ENCODE peak calls at places on chromosomes 2 and 18, in six cellular contexts. One of them, this sample, is unnamed.

GRCh38 chr2:31558401-31559295 is 22.1 kb downstream of the SRD5A2 start:
- DNase-seq in caudate nucleus: no peak
- DNase-seq in psoas muscle: peak
- DNase-seq in body of pancreas: no peak
- DNase-seq in ovary: no peak
- DNase-seq in colonic mucosa: no peak
- DNase-seq in this sample: no peak

GRCh38 chr2:241112592-241112991 is 10.5 kb upstream of the MTERF4 start:
- DNase-seq in caudate nucleus: no peak
- DNase-seq in psoas muscle: no peak
- DNase-seq in body of pancreas: no peak
- DNase-seq in ovary: no peak
- DNase-seq in colonic mucosa: no peak
- DNase-seq in this sample: no peak

GRCh38 chr2:125822746-125823145 is 833.2 kb upstream of the GYPC start:
- DNase-seq in caudate nucleus: no peak
- DNase-seq in psoas muscle: no peak
- DNase-seq in body of pancreas: no peak
- DNase-seq in ovary: no peak
- DNase-seq in colonic mucosa: no peak
- DNase-seq in this sample: no peak

GRCh38 chr2:202377308-202377736 is 1.2 kb downstream of the BMPR2 start:
- DNase-seq in caudate nucleus: peak
- DNase-seq in psoas muscle: peak
- DNase-seq in body of pancreas: peak
- DNase-seq in ovary: peak
- DNase-seq in colonic mucosa: peak
- DNase-seq in this sample: no peak

GRCh38 chr2:140624188-140624587 is 1506.6 kb downstream of the LRP1B start:
- DNase-seq in caudate nucleus: no peak
- DNase-seq in psoas muscle: no peak
- DNase-seq in body of pancreas: no peak
- DNase-seq in ovary: no peak
- DNase-seq in colonic mucosa: no peak
- DNase-seq in this sample: no peak

GRCh38 chr2:200223385-200223784 is 83.1 kb upstream of the SPATS2L start:
- DNase-seq in caudate nucleus: no peak
- DNase-seq in psoas muscle: peak
- DNase-seq in body of pancreas: no peak
- DNase-seq in ovary: no peak
- DNase-seq in colonic mucosa: no peak
- DNase-seq in this sample: no peak

GRCh38 chr2:151357359-151357758 is at the start of gene TNFAIP6:
- DNase-seq in caudate nucleus: no peak
- DNase-seq in psoas muscle: no peak
- DNase-seq in body of pancreas: no peak
- DNase-seq in ovary: no peak
- DNase-seq in colonic mucosa: no peak
- DNase-seq in this sample: no peak

GRCh38 chr2:184767059-184767458 is 168.7 kb downstream of the ZNF804A start:
- DNase-seq in caudate nucleus: no peak
- DNase-seq in psoas muscle: no peak
- DNase-seq in body of pancreas: no peak
- DNase-seq in ovary: no peak
- DNase-seq in colonic mucosa: no peak
- DNase-seq in this sample: no peak

GRCh38 chr2:2826621-2827020 is 495.5 kb upstream of the MYT1L start:
- DNase-seq in caudate nucleus: no peak
- DNase-seq in psoas muscle: no peak
- DNase-seq in body of pancreas: no peak
- DNase-seq in ovary: no peak
- DNase-seq in colonic mucosa: peak
- DNase-seq in this sample: peak

GRCh38 chr18:28045880-28046279 is 131.1 kb downstream of the CDH2 start:
- DNase-seq in caudate nucleus: no peak
- DNase-seq in psoas muscle: no peak
- DNase-seq in body of pancreas: no peak
- DNase-seq in ovary: no peak
- DNase-seq in colonic mucosa: no peak
- DNase-seq in this sample: no peak

GRCh38 chr2:196409376-196409775 is 230.1 kb upstream of the CCDC150 start:
- DNase-seq in caudate nucleus: no peak
- DNase-seq in psoas muscle: no peak
- DNase-seq in body of pancreas: no peak
- DNase-seq in ovary: no peak
- DNase-seq in colonic mucosa: no peak
- DNase-seq in this sample: no peak

GRCh38 chr2:119764832-119765231 is 5.1 kb downstream of the PTPN4 start:
- DNase-seq in caudate nucleus: no peak
- DNase-seq in psoas muscle: no peak
- DNase-seq in body of pancreas: no peak
- DNase-seq in ovary: no peak
- DNase-seq in colonic mucosa: no peak
- DNase-seq in this sample: no peak

GRCh38 chr2:115771516-115771915 is 1329.1 kb downstream of the DPP10 start:
- DNase-seq in caudate nucleus: no peak
- DNase-seq in psoas muscle: no peak
- DNase-seq in body of pancreas: no peak
- DNase-seq in ovary: no peak
- DNase-seq in colonic mucosa: no peak
- DNase-seq in this sample: no peak

GRCh38 chr2:241620419-241620769 is 16.6 kb downstream of the THAP4 start:
- DNase-seq in caudate nucleus: no peak
- DNase-seq in psoas muscle: no peak
- DNase-seq in body of pancreas: no peak
- DNase-seq in ovary: no peak
- DNase-seq in colonic mucosa: no peak
- DNase-seq in this sample: no peak

GRCh38 chr2:147636238-147636887 is 208.5 kb upstream of the ACVR2A start:
- DNase-seq in caudate nucleus: no peak
- DNase-seq in psoas muscle: no peak
- DNase-seq in body of pancreas: no peak
- DNase-seq in ovary: no peak
- DNase-seq in colonic mucosa: no peak
- DNase-seq in this sample: no peak

GRCh38 chr2:118686364-118686763 is 161.1 kb downstream of the EN1 start:
- DNase-seq in caudate nucleus: no peak
- DNase-seq in psoas muscle: no peak
- DNase-seq in body of pancreas: no peak
- DNase-seq in ovary: no peak
- DNase-seq in colonic mucosa: no peak
- DNase-seq in this sample: no peak

GRCh38 chr2:110881908-110882307 is 149.5 kb downstream of the ACOXL start:
- DNase-seq in caudate nucleus: no peak
- DNase-seq in psoas muscle: no peak
- DNase-seq in body of pancreas: no peak
- DNase-seq in ovary: no peak
- DNase-seq in colonic mucosa: no peak
- DNase-seq in this sample: no peak

GRCh38 chr2:221204699-221205098 is 367.4 kb downstream of the EPHA4 start:
- DNase-seq in caudate nucleus: no peak
- DNase-seq in psoas muscle: no peak
- DNase-seq in body of pancreas: no peak
- DNase-seq in ovary: no peak
- DNase-seq in colonic mucosa: no peak
- DNase-seq in this sample: no peak

GRCh38 chr18:7414459-7414858 is 152.7 kb upstream of the PTPRM start:
- DNase-seq in caudate nucleus: no peak
- DNase-seq in psoas muscle: no peak
- DNase-seq in body of pancreas: no peak
- DNase-seq in ovary: no peak
- DNase-seq in colonic mucosa: no peak
- DNase-seq in this sample: no peak

GRCh38 chr2:216691210-216691741 is 4.1 kb downstream of the IGFBP5 start:
- DNase-seq in caudate nucleus: peak
- DNase-seq in psoas muscle: peak
- DNase-seq in body of pancreas: peak
- DNase-seq in ovary: peak
- DNase-seq in colonic mucosa: no peak
- DNase-seq in this sample: no peak

GRCh38 chr2:12303181-12304030 is 413.3 kb upstream of the TRIB2 start:
- DNase-seq in caudate nucleus: no peak
- DNase-seq in psoas muscle: no peak
- DNase-seq in body of pancreas: no peak
- DNase-seq in ovary: no peak
- DNase-seq in colonic mucosa: no peak
- DNase-seq in this sample: no peak

GRCh38 chr2:9205963-9206948 is at the start of gene ASAP2:
- DNase-seq in caudate nucleus: no peak
- DNase-seq in psoas muscle: peak
- DNase-seq in body of pancreas: peak
- DNase-seq in ovary: peak
- DNase-seq in colonic mucosa: peak
- DNase-seq in this sample: no peak

GRCh38 chr2:201175971-201176570 is 6.9 kb upstream of the CASP10 start:
- DNase-seq in caudate nucleus: no peak
- DNase-seq in psoas muscle: no peak
- DNase-seq in body of pancreas: no peak
- DNase-seq in ovary: no peak
- DNase-seq in colonic mucosa: peak
- DNase-seq in this sample: no peak

GRCh38 chr2:159124931-159125467 is 156.6 kb downstream of the TANC1 start:
- DNase-seq in caudate nucleus: no peak
- DNase-seq in psoas muscle: no peak
- DNase-seq in body of pancreas: no peak
- DNase-seq in ovary: no peak
- DNase-seq in colonic mucosa: no peak
- DNase-seq in this sample: no peak

GRCh38 chr18:5424903-5425302 is 118.9 kb downstream of the EPB41L3 start:
- DNase-seq in caudate nucleus: peak
- DNase-seq in psoas muscle: no peak
- DNase-seq in body of pancreas: no peak
- DNase-seq in ovary: no peak
- DNase-seq in colonic mucosa: no peak
- DNase-seq in this sample: no peak

GRCh38 chr2:124908411-124908810 is 883.3 kb downstream of the CNTNAP5 start:
- DNase-seq in caudate nucleus: no peak
- DNase-seq in psoas muscle: no peak
- DNase-seq in body of pancreas: no peak
- DNase-seq in ovary: no peak
- DNase-seq in colonic mucosa: no peak
- DNase-seq in this sample: no peak

GRCh38 chr2:24926602-24927252 is 6.7 kb upstream of the ADCY3 start:
- DNase-seq in caudate nucleus: no peak
- DNase-seq in psoas muscle: peak
- DNase-seq in body of pancreas: no peak
- DNase-seq in ovary: peak
- DNase-seq in colonic mucosa: peak
- DNase-seq in this sample: no peak

GRCh38 chr18:61998957-61999356 is 106.2 kb upstream of the RNF152 start:
- DNase-seq in caudate nucleus: no peak
- DNase-seq in psoas muscle: no peak
- DNase-seq in body of pancreas: no peak
- DNase-seq in ovary: no peak
- DNase-seq in colonic mucosa: no peak
- DNase-seq in this sample: no peak

GRCh38 chr2:172298009-172298408 is 129.4 kb upstream of the ITGA6 start:
- DNase-seq in caudate nucleus: no peak
- DNase-seq in psoas muscle: no peak
- DNase-seq in body of pancreas: no peak
- DNase-seq in ovary: no peak
- DNase-seq in colonic mucosa: no peak
- DNase-seq in this sample: no peak

GRCh38 chr18:22800551-22800951 is 132.6 kb upstream of the RBBP8 start:
- DNase-seq in caudate nucleus: no peak
- DNase-seq in psoas muscle: no peak
- DNase-seq in body of pancreas: no peak
- DNase-seq in ovary: no peak
- DNase-seq in colonic mucosa: peak
- DNase-seq in this sample: no peak

GRCh38 chr18:24189007-24189528 is 50.2 kb downstream of the CABYR start:
- DNase-seq in caudate nucleus: no peak
- DNase-seq in psoas muscle: no peak
- DNase-seq in body of pancreas: no peak
- DNase-seq in ovary: no peak
- DNase-seq in colonic mucosa: no peak
- DNase-seq in this sample: no peak

GRCh38 chr2:212027681-212028628 is 510.6 kb downstream of the ERBB4 start:
- DNase-seq in caudate nucleus: no peak
- DNase-seq in psoas muscle: no peak
- DNase-seq in body of pancreas: no peak
- DNase-seq in ovary: no peak
- DNase-seq in colonic mucosa: no peak
- DNase-seq in this sample: no peak
- H3K27ac ChIP-seq in caudate nucleus: no peak
- H3K27ac ChIP-seq in psoas muscle: no peak
- H3K27ac ChIP-seq in body of pancreas: no peak
- H3K27ac ChIP-seq in ovary: no peak
- H3K27ac ChIP-seq in colonic mucosa: no peak
- H3K27ac ChIP-seq in this sample: no peak

DNA sequence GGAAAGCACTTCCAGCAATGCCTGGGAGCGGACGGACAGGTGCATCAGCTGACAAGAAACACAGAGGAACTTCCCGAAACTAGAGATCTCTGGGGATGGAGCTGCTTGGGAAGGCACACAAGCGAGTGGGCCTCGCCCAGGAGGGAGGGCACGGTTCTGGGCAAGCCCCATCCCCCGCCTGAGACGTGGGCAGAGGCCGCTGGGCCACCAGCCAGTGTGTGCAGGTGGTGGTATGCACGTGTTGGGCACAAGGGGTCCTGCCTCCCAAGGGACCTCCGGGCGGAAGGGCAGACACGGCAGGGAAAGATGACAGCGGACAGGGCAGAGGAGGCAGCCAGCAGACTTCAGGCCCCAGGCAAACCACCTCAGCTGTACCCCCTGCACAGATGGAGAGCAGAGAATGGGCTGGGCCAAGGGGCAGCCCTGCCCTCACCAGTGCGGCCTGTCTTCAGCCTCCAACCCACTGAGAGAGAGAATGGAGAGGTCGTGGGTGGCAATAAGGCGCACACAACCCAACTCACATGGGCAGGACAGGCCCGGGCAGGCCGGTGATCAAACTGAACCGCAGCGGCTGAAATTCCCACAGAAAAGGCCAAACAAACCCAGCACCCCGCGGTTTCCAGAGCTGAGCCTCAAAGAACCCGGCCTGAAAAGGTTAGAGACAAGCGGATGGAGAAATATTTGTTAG is 51.2 kb downstream of the HDAC4 start:
- DNase-seq in caudate nucleus: no peak
- DNase-seq in psoas muscle: peak
- DNase-seq in body of pancreas: no peak
- DNase-seq in ovary: no peak
- DNase-seq in colonic mucosa: no peak
- DNase-seq in this sample: peak
- H3K27ac ChIP-seq in caudate nucleus: peak
- H3K27ac ChIP-seq in psoas muscle: no peak
- H3K27ac ChIP-seq in body of pancreas: no peak
- H3K27ac ChIP-seq in ovary: no peak
- H3K27ac ChIP-seq in colonic mucosa: peak
- H3K27ac ChIP-seq in this sample: peak

GRCh38 chr2:182954789-182955188 is 83.5 kb downstream of the NCKAP1 start:
- DNase-seq in caudate nucleus: no peak
- DNase-seq in psoas muscle: no peak
- DNase-seq in body of pancreas: no peak
- DNase-seq in ovary: no peak
- DNase-seq in colonic mucosa: no peak
- DNase-seq in this sample: no peak
- H3K27ac ChIP-seq in caudate nucleus: no peak
- H3K27ac ChIP-seq in psoas muscle: no peak
- H3K27ac ChIP-seq in body of pancreas: no peak
- H3K27ac ChIP-seq in ovary: no peak
- H3K27ac ChIP-seq in colonic mucosa: no peak
- H3K27ac ChIP-seq in this sample: no peak

GRCh38 chr2:235627682-235628081 is 133.8 kb downstream of the AGAP1 start:
- DNase-seq in caudate nucleus: no peak
- DNase-seq in psoas muscle: no peak
- DNase-seq in body of pancreas: no peak
- DNase-seq in ovary: no peak
- DNase-seq in colonic mucosa: no peak
- DNase-seq in this sample: no peak
- H3K27ac ChIP-seq in caudate nucleus: no peak
- H3K27ac ChIP-seq in psoas muscle: no peak
- H3K27ac ChIP-seq in body of pancreas: no peak
- H3K27ac ChIP-seq in ovary: no peak
- H3K27ac ChIP-seq in colonic mucosa: no peak
- H3K27ac ChIP-seq in this sample: no peak

This sample was measured in vagina.